ENCODE peak calls at places on chromosomes 4 and X, in six cellular contexts. V is colonic mucosa; J is H9; X is astrocyte; O is tibial nerve; B is CD4-positive, alpha-beta T cell. A is an unnamed sample. For H3K27me3, the result is how much of the 10 kb centered on the place peaks cover.

GRCh38 chrX:137166591-137166990 is 132.8 kb upstream of the GPR101 start:
- DNase-seq in B (no peak), J (peak), O (no peak), V (peak), X (no peak), A (no peak)

GRCh38 chrX:131802836-131803626 is 220.1 kb upstream of the STK26 start:
- DNase-seq in B (no peak), X (no peak), J (no peak), V (peak), O (no peak), A (peak)

GRCh38 chr4:41050116-41050515 is 164.2 kb downstream of the APBB2 start:
- DNase-seq in V (no peak), J (no peak), O (no peak), X (peak), B (no peak), A (no peak)

GRCh38 chr4:37892641-37893040 is 1.8 kb downstream of the TBC1D1 start:
- DNase-seq in X (no peak), V (no peak), B (no peak), J (no peak), O (no peak), A (no peak)

GRCh38 chr4:16140520-16141249 is 56.9 kb upstream of the PROM1 start:
- DNase-seq in J (no peak), B (no peak), O (peak), X (peak), V (peak), A (peak)

GRCh38 chr4:88054909-88055308 is 47.5 kb downstream of the PKD2 start:
- DNase-seq in X (peak), O (peak), B (no peak), J (peak), V (peak), A (peak)

GRCh38 chr4:71120831-71121524 is 127.5 kb downstream of the DCK start:
- DNase-seq in J (no peak), B (no peak), O (no peak), X (no peak), V (no peak), A (no peak)

GRCh38 chr4:138404801-138405200 is 162.7 kb upstream of the SLC7A11 start:
- DNase-seq in J (no peak), B (no peak), V (no peak), X (no peak), O (no peak), A (no peak)

GRCh38 chr4:184374006-184374405 is 100.3 kb downstream of the IRF2 start:
- DNase-seq in O (no peak), X (no peak), B (no peak), J (no peak), V (no peak), A (no peak)

GRCh38 chrX:134294548-134294947 is 57.6 kb downstream of the CCDC160 start:
- DNase-seq in B (no peak), V (no peak), J (no peak), X (no peak), O (no peak), A (peak)

GRCh38 chrX:44447214-44447613 is 95.4 kb downstream of the FUNDC1 start:
- DNase-seq in J (no peak), V (no peak), B (no peak), O (no peak), X (no peak), A (no peak)

GRCh38 chr4:36288727-36289126 is 7.3 kb downstream of the DTHD1 start:
- DNase-seq in J (no peak), V (no peak), O (no peak), B (no peak), X (peak), A (no peak)

GRCh38 chr4:140343303-140343702 is 30.1 kb upstream of the SCOC start:
- DNase-seq in X (no peak), B (no peak), J (no peak), V (peak), O (peak), A (no peak)

GRCh38 chr4:73772353-73772752 is 32.0 kb downstream of the CXCL8 start:
- DNase-seq in O (no peak), B (no peak), X (no peak), J (no peak), V (no peak), A (no peak)

GRCh38 chr4:128837679-128838078 is 28.2 kb downstream of the JADE1 start:
- DNase-seq in X (no peak), O (no peak), J (no peak), B (no peak), V (no peak), A (no peak)

GRCh38 chr4:128831526-128832252 is 22.2 kb downstream of the JADE1 start:
- DNase-seq in V (no peak), B (no peak), X (peak), O (no peak), J (peak), A (peak)

GRCh38 chr4:128837198-128837597 is 27.7 kb downstream of the JADE1 start:
- DNase-seq in J (no peak), B (no peak), V (no peak), X (no peak), O (no peak), A (no peak)

GRCh38 chr4:128832253-128832641 is 22.7 kb downstream of the JADE1 start:
- DNase-seq in X (no peak), V (no peak), O (no peak), J (no peak), B (no peak), A (no peak)

GRCh38 chr4:128835498-128836222 is 26.2 kb downstream of the JADE1 start:
- DNase-seq in B (no peak), J (no peak), O (no peak), V (no peak), X (no peak), A (peak)
- H3K27ac ChIP-seq in B (no peak), J (no peak), O (no peak), V (no peak), X (no peak), A (no peak)

DNA sequence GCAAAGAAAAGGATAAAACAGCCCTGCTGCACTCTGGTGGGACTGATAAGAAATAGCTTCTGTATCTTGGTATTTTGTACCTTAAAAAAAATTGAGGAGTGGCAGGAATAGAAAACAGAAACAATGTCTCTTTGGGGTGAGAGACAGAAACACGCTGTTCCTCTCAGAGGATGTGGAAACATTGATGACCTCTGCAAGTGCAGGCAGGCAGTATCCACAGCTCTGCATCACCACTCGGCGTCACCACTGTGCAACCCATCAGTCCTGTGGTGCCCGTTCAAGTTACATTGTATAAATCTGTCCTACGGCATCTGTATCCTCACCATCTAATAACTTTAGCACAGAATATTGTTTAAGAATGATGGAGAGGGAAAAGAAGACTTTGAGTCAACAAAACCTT is 152.4 kb upstream of the SPRY1 start:
- DNase-seq in V (no peak), O (peak), J (no peak), B (no peak), X (no peak), A (peak)
- TF ChIP-seq CTCF in V (no peak), O (no peak), J (peak), B (no peak), X (no peak), A (no peak)

GRCh38 chrX:100407784-100408642 is 2.1 kb downstream of the PCDH19 start:
- DNase-seq in O (no peak), V (no peak), X (no peak), J (peak), B (no peak), A (peak)
- H3K27me3 ChIP-seq in O (half or more), V (under half), X (under half), J (half or more), B (half or more), A (under half)

DNA sequence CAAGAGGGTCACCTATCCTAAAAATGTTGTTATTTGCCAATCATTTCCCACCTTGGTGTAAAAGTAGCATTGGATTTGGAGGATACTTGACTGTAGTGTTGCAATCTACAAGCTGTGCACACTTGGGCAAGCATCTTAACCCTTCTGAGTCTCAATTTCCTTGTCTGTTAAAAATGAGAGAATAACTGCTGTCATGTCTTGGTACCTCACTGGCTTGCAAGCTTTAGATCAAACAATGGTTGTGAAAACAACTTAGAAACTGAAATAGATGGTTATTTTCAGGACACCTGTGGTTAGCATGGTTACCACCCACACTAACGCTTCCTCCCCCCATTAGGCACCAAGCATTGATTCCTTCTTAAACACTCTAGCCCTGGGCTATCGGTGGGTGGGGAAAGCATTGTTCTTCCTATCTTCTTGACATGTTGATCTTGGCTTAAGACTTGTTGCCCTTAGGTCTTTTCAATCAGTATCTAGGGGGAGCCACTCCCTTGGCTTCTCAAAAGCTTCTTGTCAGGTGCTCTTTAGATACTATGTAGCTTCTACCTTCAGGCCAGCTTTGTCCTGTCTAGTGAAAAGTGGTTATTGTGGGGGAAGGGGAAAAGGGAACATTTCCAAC is 10.6 kb upstream of the AMOT start:
- DNase-seq in V (no peak), B (no peak), X (no peak), O (no peak), J (peak), A (no peak)
- H3K27ac ChIP-seq in V (no peak), B (no peak), X (no peak), O (no peak), J (no peak), A (no peak)

DNA sequence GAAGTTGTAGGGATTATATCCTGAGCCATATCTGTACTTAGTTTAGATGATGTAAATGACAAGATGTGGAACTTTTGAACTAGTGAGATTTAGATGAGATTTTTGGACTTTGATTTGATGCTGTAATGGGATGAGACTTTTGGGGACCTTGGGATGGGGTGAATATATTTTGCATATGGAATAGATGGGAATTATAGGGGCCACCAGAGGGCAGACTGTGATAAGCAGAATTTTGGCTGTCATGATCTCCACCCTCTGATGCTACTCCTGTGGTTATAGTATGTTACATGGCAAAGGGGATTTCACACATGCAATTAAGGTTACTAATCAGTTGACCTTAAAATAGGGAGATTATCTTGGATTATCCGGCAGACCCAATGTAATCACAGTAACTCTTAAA is 214.0 kb upstream of the NHS start:
- DNase-seq in O (no peak), X (no peak), J (no peak), B (no peak), V (no peak), A (no peak)
- TF ChIP-seq CTCF in O (no peak), X (no peak), J (peak), B (no peak), V (no peak), A (no peak)

GRCh38 chr4:101556845-101557244 is 209.5 kb upstream of the PPP3CA start:
- DNase-seq in J (no peak), V (no peak), X (no peak), O (no peak), B (no peak), A (no peak)

GRCh38 chr4:101555341-101555880 is 208.1 kb upstream of the PPP3CA start:
- DNase-seq in O (no peak), J (no peak), X (peak), V (no peak), B (no peak), A (no peak)
- H3K27me3 ChIP-seq in O (under half), J (under half), X (under half), V (under half), B (under half), A (under half)